ENCODE peak calls at places on chromosomes 11 and 22, in four cellular contexts. M is GM23248, R is tibial artery, X is SK-N-SH. F is an unnamed sample.

GRCh38 chr11:106281455-106282173 is 204.2 kb downstream of the AASDHPPT start:
- DNase-seq in M (peak; percentile 88), X (no peak), R (no peak), F (no peak)

GRCh38 chr11:68145120-68145866 is 24.1 kb upstream of the CHKA start:
- DNase-seq in R (no peak), M (no peak), X (no peak), F (no peak)

GRCh38 chr11:121716060-121716459 is 263.3 kb upstream of the SORL1-AS1 start:
- DNase-seq in X (no peak), R (no peak), M (peak; percentile 31), F (no peak)

GRCh38 chr11:70807195-70807543 is 408.8 kb downstream of the CTTN start:
- DNase-seq in X (no peak), R (no peak), M (no peak), F (no peak)

GRCh38 chr11:122045181-122045586 is 70.8 kb downstream of the BLID start:
- DNase-seq in X (no peak), R (no peak), M (peak; percentile 85), F (no peak)

GRCh38 chr11:64870176-64870892 is 8.1 kb downstream of the EHD1 start:
- DNase-seq in X (no peak), M (peak; percentile 84), R (peak; percentile 87), F (peak; percentile 63)

GRCh38 chr11:111845256-111846028 is 25.9 kb downstream of the ALG9 start:
- DNase-seq in R (no peak), X (no peak), M (peak; percentile 19), F (no peak)

GRCh38 chr22:46004105-46004866 is 27.3 kb upstream of the WNT7B start:
- DNase-seq in X (no peak), M (no peak), R (peak; percentile 64), F (no peak)

GRCh38 chr11:126172596-126173038 is 38.8 kb downstream of the RPUSD4 start:
- DNase-seq in R (no peak), X (no peak), M (peak; percentile 85), F (no peak)

GRCh38 chr11:3203221-3204043 is 15.2 kb downstream of the MRGPRG start:
- DNase-seq in M (peak; percentile 43), X (peak; percentile 73), R (peak; percentile 45), F (peak; percentile 89)

GRCh38 chr11:2359557-2359956 is 17.6 kb upstream of the CD81 start:
- DNase-seq in R (no peak), M (no peak), X (no peak), F (no peak)

GRCh38 chr11:119474682-119475596 is 52.0 kb upstream of the THY1 start:
- DNase-seq in X (peak; percentile 86), M (peak; percentile 86), R (peak; percentile 74), F (peak; percentile 87)

GRCh38 chr22:18965526-18966421 is 29.7 kb upstream of the PRODH start:
- DNase-seq in X (no peak), M (no peak), R (peak; percentile 60), F (no peak)

GRCh38 chr11:94400839-94401772 is at the start of gene GPR83:
- DNase-seq in R (no peak), X (peak; percentile 73), M (peak; percentile 49), F (peak; percentile 85)

GRCh38 chr11:31254411-31254810 is 115.1 kb downstream of the DCDC1 start:
- DNase-seq in M (peak; percentile 45), X (no peak), R (no peak), F (no peak)

GRCh38 chr11:119615003-119615878 is 113.8 kb downstream of the NECTIN1 start:
- DNase-seq in R (no peak), X (no peak), M (peak; percentile 83), F (no peak)

GRCh38 chr11:46562527-46562926 is 31.3 kb downstream of the AMBRA1 start:
- DNase-seq in R (no peak), M (no peak), X (no peak), F (no peak)

GRCh38 chr11:17992916-17993315 is 19.9 kb downstream of the SERGEF start:
- DNase-seq in M (peak; percentile 24), R (no peak), X (no peak), F (no peak)

GRCh38 chr11:1138053-1138452 is 19.7 kb upstream of the MUC5AC start:
- DNase-seq in M (peak; percentile 62), X (no peak), R (no peak), F (no peak)

GRCh38 chr22:21028277-21029251 is 3.8 kb downstream of the SLC7A4 start:
- DNase-seq in M (no peak), R (no peak), X (no peak), F (peak; percentile 36)

GRCh38 chr22:36411589-36412258 is 24.0 kb upstream of the MYH9 start:
- DNase-seq in M (no peak), X (no peak), R (no peak), F (no peak)

GRCh38 chr11:3126207-3126865 is 38.8 kb downstream of the OSBPL5 start:
- DNase-seq in R (peak; percentile 68), X (no peak), M (no peak), F (peak; percentile 30)

GRCh38 chr11:110892741-110893285 is 180.6 kb upstream of the ARHGAP20 start:
- DNase-seq in M (peak; percentile 36), R (no peak), X (no peak), F (no peak)

GRCh38 chr11:45593992-45594391 is 71.4 kb downstream of the CHST1 start:
- DNase-seq in M (no peak), X (peak; percentile 29), R (peak; percentile 5), F (peak; percentile 40)

GRCh38 chr11:121393855-121394254 is 58.3 kb upstream of the SORL1 start:
- DNase-seq in M (no peak), X (no peak), R (no peak), F (no peak)

GRCh38 chr11:65454311-65454695 is 31.7 kb downstream of the NEAT1 start:
- DNase-seq in X (no peak), R (peak; percentile 72), M (peak; percentile 81), F (no peak)

GRCh38 chr22:27297125-27297524 is 504.4 kb downstream of the MN1 start:
- DNase-seq in X (no peak), M (no peak), R (no peak), F (no peak)

GRCh38 chr22:33811686-33812085 is 108.6 kb downstream of the LARGE1 start:
- DNase-seq in R (peak; percentile 71), M (peak; percentile 94), X (no peak), F (no peak)

GRCh38 chr11:122754553-122755322 is 83.6 kb upstream of the CRTAM start:
- DNase-seq in M (peak; percentile 47), R (no peak), X (no peak), F (peak; percentile 69)

GRCh38 chr11:2553886-2554285 is 109.1 kb downstream of the KCNQ1 start:
- DNase-seq in X (no peak), M (no peak), R (peak; percentile 25), F (no peak)

GRCh38 chr11:119501777-119502405 is 78.9 kb upstream of the THY1 start:
- DNase-seq in M (no peak), R (no peak), X (no peak), F (peak; percentile 78)

GRCh38 chr11:31802990-31803812 is 7.9 kb downstream of the PAX6 start:
- DNase-seq in X (peak; percentile 42), M (no peak), R (no peak), F (peak; percentile 71)

GRCh38 chr22:48923165-48923875 is 904.4 kb downstream of the BRD1 start:
- DNase-seq in R (peak; percentile 42), M (no peak), X (no peak), F (no peak)

GRCh38 chr22:29689872-29690213 is 30.0 kb upstream of the CABP7 start:
- DNase-seq in M (peak; percentile 75), X (peak; percentile 79), R (no peak), F (peak; percentile 85)

GRCh38 chr11:65452806-65453490 is 30.4 kb downstream of the NEAT1 start:
- DNase-seq in M (peak; percentile 96), R (peak; percentile 78), X (peak; percentile 84), F (no peak)

GRCh38 chr11:104926771-104927470 is 28.7 kb upstream of the CASP12 start:
- DNase-seq in M (no peak), R (no peak), X (no peak), F (no peak)

DNA sequence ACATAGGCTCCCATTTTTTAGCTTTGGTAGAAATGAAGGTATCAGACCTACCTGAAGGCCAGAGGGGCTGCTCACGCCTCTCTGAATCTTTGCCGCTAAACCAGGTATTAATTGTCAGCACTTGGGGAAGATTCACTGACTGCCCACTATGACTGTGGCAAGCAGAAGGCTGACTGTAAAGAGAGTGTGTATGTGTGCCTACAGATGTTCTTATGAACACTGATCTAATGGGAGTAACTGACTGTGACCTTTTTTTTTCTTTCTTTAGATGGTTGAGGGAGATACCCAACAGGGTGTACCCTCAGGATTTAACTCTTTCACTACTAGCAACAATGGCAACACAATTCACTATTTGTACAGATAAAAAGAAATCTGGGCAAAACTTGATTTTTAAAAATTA is at the start of gene RAG2:
- DNase-seq in M (no peak), R (no peak), X (peak; percentile 50), F (no peak)
- H3K4me3 ChIP-seq in M (no peak within 1 kb of the TSS), R (no peak within 1 kb of the TSS), X (peak within 1 kb of the TSS; percentile 94), F (no peak within 1 kb of the TSS)

DNA sequence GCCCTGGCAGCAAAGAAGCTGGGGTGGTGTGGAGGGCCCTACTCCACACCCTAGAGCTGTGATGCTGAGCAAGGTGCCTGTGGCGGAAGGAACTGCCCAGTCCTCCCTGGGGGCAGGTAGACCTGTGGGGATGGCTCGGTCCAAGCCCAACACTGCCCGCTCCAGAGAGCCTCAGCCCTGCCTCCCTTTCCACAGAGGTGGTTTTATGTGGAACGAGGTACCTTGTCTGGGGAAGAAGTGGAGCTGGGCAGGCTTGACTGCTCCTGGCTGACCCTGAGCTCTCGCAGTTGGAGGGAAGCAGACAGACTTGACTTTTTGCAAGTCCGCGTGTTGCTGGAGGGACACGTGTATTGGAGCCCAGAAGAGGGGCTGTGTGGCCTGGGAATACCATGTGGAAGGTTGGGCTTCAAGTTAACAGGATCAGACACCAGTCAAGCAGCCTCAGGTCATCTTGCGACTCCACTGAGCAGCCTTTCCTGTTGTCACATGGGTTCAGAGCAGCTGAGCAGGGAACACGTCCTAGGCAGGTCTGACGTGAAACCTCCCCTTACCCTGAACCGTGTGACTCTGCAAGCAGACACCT is 117.7 kb downstream of the CACNA1I start:
- DNase-seq in X (no peak), R (no peak), M (no peak), F (no peak)
- H3K27me3 ChIP-seq in X (no peaks in the 10 kb centered on the region), R (no peaks in the 10 kb centered on the region), M (peaks cover 40% of the 10 kb centered on the region), F (no peaks in the 10 kb centered on the region)

GRCh38 chr22:42800731-42801536 is 56.1 kb downstream of the ARFGAP3 start:
- DNase-seq in R (no peak), X (no peak), M (no peak), F (peak; percentile 37)
- H3K36me3 ChIP-seq in R (peaks cover 81% of the 10 kb centered on the region), X (peaks cover 9% of the 10 kb centered on the region), M (peaks cover 31% of the 10 kb centered on the region), F (no peaks in the 10 kb centered on the region)

DNA sequence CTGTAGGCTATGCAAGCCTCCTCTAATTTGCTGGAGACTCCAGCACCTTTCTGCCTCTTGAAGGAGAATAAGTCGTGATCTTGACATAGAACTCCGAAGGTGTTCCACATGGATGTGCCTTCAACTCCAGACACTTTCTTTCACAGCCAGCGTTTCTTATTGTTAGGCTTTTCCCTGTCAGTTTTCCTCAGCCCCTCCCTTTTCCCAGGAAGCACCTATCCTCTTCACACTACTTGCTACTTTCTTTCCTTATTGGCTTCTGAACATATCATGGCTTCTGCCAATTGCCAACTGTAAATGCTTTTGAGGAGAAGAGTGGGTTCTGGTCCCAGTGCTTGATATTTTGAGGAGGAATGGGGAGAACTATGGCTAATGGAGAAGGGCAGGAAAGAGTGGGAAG is 216.3 kb upstream of the PGR start:
- DNase-seq in X (no peak), R (no peak), M (no peak), F (no peak)
- H3K4me3 ChIP-seq in X (no peak overlapping the region), R (no peak overlapping the region), M (no peak overlapping the region), F (no peak overlapping the region)

DNA sequence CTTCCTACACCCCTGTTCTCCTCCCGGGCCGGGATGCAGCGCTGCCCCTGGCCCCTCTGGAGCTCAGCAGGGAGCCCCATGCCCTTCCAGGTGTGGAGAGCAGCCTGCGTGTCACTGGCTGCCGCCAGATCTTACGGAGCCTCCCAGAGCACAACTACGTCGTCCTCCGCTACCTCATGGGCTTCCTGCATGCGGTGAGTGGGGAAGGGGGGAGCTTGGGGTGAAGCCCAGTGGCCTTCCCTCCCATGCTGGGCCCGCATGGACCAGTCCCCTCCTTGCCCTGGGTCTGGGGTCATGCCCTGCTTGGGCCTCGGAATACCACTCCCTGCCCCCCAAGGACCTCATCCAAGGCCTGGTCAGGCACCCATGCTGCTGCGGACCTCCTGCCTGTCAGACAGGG is 107.3 kb downstream of the ARHGAP8 start:
- DNase-seq in R (no peak), X (no peak), M (no peak), F (peak; percentile 37)
- H3K27me3 ChIP-seq in R (no peaks in the 10 kb centered on the region), X (no peaks in the 10 kb centered on the region), M (no peaks in the 10 kb centered on the region), F (no peaks in the 10 kb centered on the region)

F was measured in H7.